ENCODE peak calls at places on chromosomes 7 and 10, in nine cellular contexts. D, G, X, L, O, Z, H, I and V are unnamed samples.

GRCh38 chr10:31927597-31928530 is 767 bp downstream of the ARHGAP12 start:
- DNase-seq in D (peak; percentile 71), H (peak; percentile 90), Z (peak; percentile 81), X (peak; percentile 50), L (peak; percentile 77), O (peak; percentile 35), I (peak; percentile 79), G (peak; percentile 62), V (no peak)

GRCh38 chr7:123580406-123581161 is 21.0 kb upstream of the ASB15 start:
- DNase-seq in L (no peak), Z (no peak), I (peak; percentile 78), G (no peak), O (no peak), H (no peak), D (no peak), X (no peak), V (no peak)

GRCh38 chr7:114375914-114376313 is 38.7 kb upstream of the FOXP2 start:
- DNase-seq in O (no peak), Z (no peak), D (no peak), H (no peak), G (no peak), L (no peak), X (no peak), I (no peak), V (no peak)

GRCh38 chr10:22599048-22599561 is 115.3 kb downstream of the PIP4K2A start:
- DNase-seq in L (no peak), D (no peak), G (no peak), H (no peak), Z (no peak), O (no peak), I (no peak), X (no peak), V (no peak)

GRCh38 chr10:62690703-62691102 is 113.8 kb upstream of the ADO start:
- DNase-seq in X (no peak), H (no peak), Z (no peak), G (no peak), I (peak; percentile 50), D (peak; percentile 47), L (no peak), O (no peak), V (no peak)

GRCh38 chr7:135712182-135712782 is 15.7 kb downstream of the SLC13A4 start:
- DNase-seq in L (no peak), X (no peak), H (no peak), O (no peak), Z (no peak), D (no peak), G (no peak), I (no peak), V (no peak)

GRCh38 chr10:1168763-1169162 is 112.6 kb downstream of the WDR37 start:
- DNase-seq in G (no peak), H (no peak), X (no peak), I (peak; percentile 41), O (no peak), Z (no peak), L (peak; percentile 20), D (no peak), V (no peak)

GRCh38 chr7:89998554-89998953 is 155.7 kb upstream of the STEAP1 start:
- DNase-seq in I (no peak), O (no peak), L (no peak), X (no peak), Z (no peak), G (no peak), H (no peak), D (no peak), V (no peak)

GRCh38 chr7:86956567-86956966 is 102.9 kb downstream of the ELAPOR2 start:
- DNase-seq in D (no peak), Z (no peak), L (no peak), H (no peak), O (no peak), X (no peak), I (no peak), G (no peak), V (no peak)

GRCh38 chr7:157370761-157371160 is 34.0 kb downstream of the DNAJB6 start:
- DNase-seq in D (no peak), I (no peak), H (peak; percentile 24), X (no peak), O (no peak), L (no peak), G (no peak), Z (no peak), V (no peak)
- TF ChIP-seq POLR2AphosphoS5 in D (no peak), I (no peak), H (no peak), X (no peak), O (no peak), L (no peak), G (no peak), Z (no peak), V (no peak)

GRCh38 chr7:21851445-21852043 is 94.2 kb downstream of the CDCA7L start:
- DNase-seq in X (no peak), Z (no peak), I (no peak), L (no peak), G (no peak), H (no peak), O (no peak), D (no peak), V (no peak)
- H3K27ac ChIP-seq in X (no peak overlapping the region), Z (no peak overlapping the region), I (no peak overlapping the region), L (no peak overlapping the region), G (no peak overlapping the region), H (no peak overlapping the region), O (no peak overlapping the region), D (no peak overlapping the region), V (no peak overlapping the region)

GRCh38 chr10:69327463-69328345 is 49.4 kb downstream of the HK1 start:
- DNase-seq in D (no peak), Z (peak; percentile 90), I (no peak), X (peak; percentile 77), L (peak; percentile 93), G (peak; percentile 75), H (no peak), O (peak; percentile 71), V (no peak)
- TF ChIP-seq POLR2AphosphoS5 in D (no peak), Z (no peak), I (no peak), X (peak; percentile 68), L (peak; percentile 97), G (peak; percentile 63), H (no peak), O (peak; percentile 34), V (peak; percentile 82)

GRCh38 chr10:101122270-101123084 is 8.6 kb upstream of the TLX1 start:
- DNase-seq in O (no peak), I (no peak), Z (no peak), D (no peak), H (no peak), G (no peak), L (no peak), X (no peak), V (no peak)
- H3K27ac ChIP-seq in O (no peak overlapping the region), I (no peak overlapping the region), Z (no peak overlapping the region), D (no peak overlapping the region), H (no peak overlapping the region), G (no peak overlapping the region), L (no peak overlapping the region), X (no peak overlapping the region), V (no peak overlapping the region)

GRCh38 chr10:124591123-124591495 is 129.5 kb downstream of the LHPP start:
- DNase-seq in X (no peak), G (no peak), Z (no peak), O (no peak), D (no peak), L (peak; percentile 43), I (no peak), H (no peak), V (no peak)

GRCh38 chr10:124589491-124590006 is 127.9 kb downstream of the LHPP start:
- DNase-seq in I (no peak), H (no peak), L (no peak), O (no peak), Z (no peak), X (peak; percentile 73), G (no peak), D (no peak), V (no peak)

GRCh38 chr10:124587811-124588211 is 126.2 kb downstream of the LHPP start:
- DNase-seq in L (peak; percentile 50), G (no peak), I (no peak), Z (no peak), D (no peak), X (no peak), O (no peak), H (peak; percentile 45), V (no peak)

GRCh38 chr10:124590216-124591122 is 128.8 kb downstream of the LHPP start:
- DNase-seq in I (no peak), D (no peak), X (no peak), O (no peak), Z (no peak), G (no peak), L (peak; percentile 47), H (no peak), V (no peak)

GRCh38 chr10:124588736-124589451 is 127.3 kb downstream of the LHPP start:
- DNase-seq in L (no peak), D (no peak), O (no peak), G (peak; percentile 62), H (no peak), I (no peak), X (peak; percentile 37), Z (no peak), V (no peak)
- TF ChIP-seq POLR2AphosphoS5 in L (peak; percentile 55), D (no peak), O (no peak), G (no peak), H (peak; percentile 19), I (no peak), X (no peak), Z (no peak), V (peak; percentile 67)

GRCh38 chr7:85074-85945 is 107.1 kb upstream of the FAM20C start:
- DNase-seq in G (no peak), I (no peak), H (peak; percentile 54), D (no peak), Z (no peak), O (peak; percentile 17), L (peak; percentile 87), X (peak; percentile 46), V (no peak)

GRCh38 chr7:84633-85020 is 107.7 kb upstream of the FAM20C start:
- DNase-seq in G (no peak), L (peak; percentile 48), I (no peak), O (no peak), D (no peak), Z (no peak), X (peak; percentile 15), H (peak; percentile 50), V (no peak)

GRCh38 chr7:82343-83155 is 109.8 kb upstream of the FAM20C start:
- DNase-seq in H (peak; percentile 83), Z (no peak), O (peak; percentile 43), D (peak; percentile 79), L (peak; percentile 55), G (peak; percentile 53), I (peak; percentile 58), X (peak; percentile 87), V (no peak)

GRCh38 chr7:83166-83840 is 109.1 kb upstream of the FAM20C start:
- DNase-seq in H (no peak), O (peak; percentile 15), D (no peak), L (peak; percentile 55), Z (no peak), I (no peak), G (no peak), X (peak; percentile 16), V (peak; percentile 67)

DNA sequence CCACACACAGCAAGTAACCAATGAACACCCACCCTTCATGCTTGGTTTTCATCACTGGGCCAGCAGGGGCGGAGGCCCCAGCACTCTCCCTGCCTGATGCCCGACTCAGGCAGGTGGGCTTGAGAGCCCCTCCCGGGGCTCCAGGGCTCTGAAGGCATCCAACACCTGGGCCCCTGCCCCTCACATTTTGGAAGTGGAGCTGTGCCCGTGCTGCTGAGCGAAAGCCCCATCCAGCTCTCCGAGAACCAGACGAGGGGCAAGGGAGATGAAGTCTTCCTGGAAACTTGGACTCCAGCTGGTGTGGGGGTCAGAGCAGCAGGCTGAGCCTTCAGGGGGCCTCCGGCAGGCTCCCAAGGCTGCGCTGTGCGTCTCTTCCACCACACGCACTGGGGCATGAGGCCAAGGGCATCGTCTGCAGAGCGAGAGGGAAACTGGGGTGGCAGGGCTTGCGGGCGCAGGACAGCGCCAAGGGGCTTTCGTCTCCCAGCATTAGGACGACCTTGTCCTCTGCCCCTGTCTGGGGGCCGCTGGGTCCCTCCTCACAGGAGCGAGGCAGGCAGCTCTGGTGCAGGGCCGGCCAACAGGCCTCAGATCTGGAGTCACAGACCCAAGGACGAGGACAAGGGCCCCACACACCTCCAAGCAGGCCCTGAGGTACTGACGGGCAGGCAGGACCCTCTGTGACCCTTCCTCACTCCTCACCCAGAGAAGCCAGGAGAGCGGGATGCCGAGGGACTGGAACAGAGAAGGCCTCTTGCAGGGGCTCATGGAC is 108.3 kb upstream of the FAM20C start:
- DNase-seq in Z (no peak), I (no peak), H (no peak), D (no peak), O (no peak), L (peak; percentile 50), G (no peak), X (no peak), V (no peak)
- H3K27ac ChIP-seq in Z (no peak overlapping the region), I (no peak overlapping the region), H (no peak overlapping the region), D (no peak overlapping the region), O (no peak overlapping the region), L (no peak overlapping the region), G (no peak overlapping the region), X (no peak overlapping the region), V (no peak overlapping the region)